ENCODE peak calls at places on chromosome 18, in ten cellular contexts. M is WTC11; Y is retinal pigment epithelial cell; W is AG04450; R is central memory CD4-positive, alpha-beta T cell; V is hepatic stellate cell; A is iPS-NIHi11; U is adipocyte; D is CD8-positive, alpha-beta memory T cell; N is astrocyte of the spinal cord. B is an unnamed sample.

GRCh38 chr18:48320639-48320945 is 88.6 kb downstream of the ZBTB7C start:
- DNase-seq in R (no peak), V (no peak), A (no peak), Y (no peak), M (no peak), W (no peak), U (no peak), N (no peak), D (no peak), B (no peak)

GRCh38 chr18:57437782-57438668 is 2.9 kb downstream of the ONECUT2 start:
- DNase-seq in D (no peak), R (no peak), W (no peak), A (peak), U (peak), Y (peak), V (peak), N (no peak), M (peak), B (peak)

GRCh38 chr18:68387246-68387645 is 327.7 kb downstream of the TMX3 start:
- DNase-seq in M (no peak), N (no peak), D (no peak), U (peak), W (no peak), Y (no peak), R (no peak), V (no peak), A (no peak), B (no peak)

GRCh38 chr18:1505856-1506255 is 601.2 kb downstream of the ADCYAP1 start:
- DNase-seq in D (no peak), M (no peak), N (no peak), V (no peak), W (no peak), R (no peak), U (no peak), A (no peak), Y (no peak), B (no peak)

GRCh38 chr18:777021-777420 is 35.0 kb downstream of the YES1 start:
- DNase-seq in W (peak), Y (no peak), U (peak), R (no peak), V (peak), M (no peak), N (peak), A (no peak), D (no peak), B (peak)

GRCh38 chr18:48674198-48674721 is 135.4 kb downstream of the CTIF start:
- DNase-seq in D (no peak), Y (no peak), N (peak), R (no peak), U (no peak), M (no peak), V (no peak), A (no peak), W (no peak), B (peak)

GRCh38 chr18:74665905-74666304 is 68.2 kb downstream of the ZNF407 start:
- DNase-seq in D (no peak), R (no peak), V (no peak), U (no peak), M (no peak), W (no peak), Y (no peak), N (no peak), A (no peak), B (no peak)

GRCh38 chr18:4134691-4135090 is 320.4 kb downstream of the DLGAP1 start:
- DNase-seq in D (no peak), W (no peak), A (no peak), Y (no peak), N (no peak), V (no peak), U (no peak), R (no peak), M (no peak), B (no peak)

GRCh38 chr18:41687138-41687537 is 267.9 kb upstream of the PIK3C3 start:
- DNase-seq in M (no peak), A (no peak), N (no peak), W (no peak), Y (no peak), U (no peak), R (no peak), D (no peak), V (no peak), B (no peak)

GRCh38 chr18:961644-962355 is 57.1 kb downstream of the ADCYAP1 start:
- DNase-seq in D (peak), Y (no peak), A (peak), V (peak), U (peak), N (peak), W (peak), R (peak), M (peak), B (peak)

GRCh38 chr18:38633333-38633732 is 1067.7 kb upstream of the CELF4 start:
- DNase-seq in A (no peak), Y (no peak), U (no peak), V (no peak), R (no peak), D (no peak), W (no peak), N (no peak), M (no peak), B (no peak)

GRCh38 chr18:13429884-13430510 is 211.4 kb downstream of the LDLRAD4 start:
- DNase-seq in N (no peak), A (no peak), R (no peak), W (no peak), D (no peak), Y (no peak), U (no peak), V (no peak), M (no peak), B (no peak)

GRCh38 chr18:49098386-49098785 is 147.6 kb upstream of the SMAD7 start:
- DNase-seq in R (no peak), U (no peak), V (no peak), A (no peak), D (no peak), M (no peak), N (no peak), W (no peak), Y (no peak), B (no peak)

B was measured in fibroblast of pulmonary artery.